ENCODE peak calls at places on chromosomes 16 and 17, in eight cellular contexts. One of them, this sample, is unnamed.

GRCh38 chr16:964696-965395 is 5.9 kb downstream of the LMF1 start:
- DNase-seq in H9: no peak
- DNase-seq in Karpas-422: no peak
- DNase-seq in fibroblast of lung: peak; percentile 47
- DNase-seq in hepatocyte: no peak
- DNase-seq in GM23248: no peak
- DNase-seq in PC-9: peak; percentile 46
- DNase-seq in neuronal stem cell: no peak
- DNase-seq in this sample: no peak

GRCh38 chr17:47884905-47885735 is 10.9 kb upstream of the SP2 start:
- DNase-seq in neuronal stem cell: no peak
- DNase-seq in Karpas-422: no peak
- DNase-seq in fibroblast of lung: no peak
- DNase-seq in GM23248: no peak
- DNase-seq in H9: peak; percentile 57
- DNase-seq in hepatocyte: peak; percentile 57
- DNase-seq in PC-9: peak; percentile 76
- DNase-seq in this sample: no peak

GRCh38 chr16:12539185-12539929 is 264.3 kb downstream of the CPPED1 start:
- DNase-seq in PC-9: no peak
- DNase-seq in Karpas-422: no peak
- DNase-seq in fibroblast of lung: peak; percentile 77
- DNase-seq in hepatocyte: peak; percentile 42
- DNase-seq in neuronal stem cell: no peak
- DNase-seq in H9: no peak
- DNase-seq in GM23248: peak; percentile 74
- DNase-seq in this sample: peak; percentile 60

GRCh38 chr17:72126575-72127486 is 6.0 kb downstream of the SOX9 start:
- DNase-seq in fibroblast of lung: peak; percentile 92
- DNase-seq in neuronal stem cell: no peak
- DNase-seq in GM23248: peak; percentile 88
- DNase-seq in PC-9: peak; percentile 60
- DNase-seq in H9: no peak
- DNase-seq in hepatocyte: peak; percentile 53
- DNase-seq in Karpas-422: no peak
- DNase-seq in this sample: peak; percentile 88

GRCh38 chr16:10525214-10525825 is 55.1 kb downstream of the EMP2 start:
- DNase-seq in GM23248: no peak
- DNase-seq in PC-9: no peak
- DNase-seq in Karpas-422: no peak
- DNase-seq in neuronal stem cell: no peak
- DNase-seq in hepatocyte: no peak
- DNase-seq in H9: no peak
- DNase-seq in fibroblast of lung: no peak
- DNase-seq in this sample: no peak

GRCh38 chr16:85541181-85541580 is 71.9 kb upstream of the GSE1 start:
- DNase-seq in neuronal stem cell: no peak
- DNase-seq in fibroblast of lung: no peak
- DNase-seq in PC-9: no peak
- DNase-seq in H9: no peak
- DNase-seq in GM23248: no peak
- DNase-seq in hepatocyte: no peak
- DNase-seq in Karpas-422: no peak
- DNase-seq in this sample: no peak

GRCh38 chr17:41731836-41732235 is 2.6 kb downstream of the HAP1 start:
- DNase-seq in H9: no peak
- DNase-seq in fibroblast of lung: no peak
- DNase-seq in GM23248: no peak
- DNase-seq in neuronal stem cell: no peak
- DNase-seq in Karpas-422: no peak
- DNase-seq in PC-9: no peak
- DNase-seq in hepatocyte: no peak
- DNase-seq in this sample: no peak

GRCh38 chr17:40350410-40351184 is 13.9 kb downstream of the GJD3 start:
- DNase-seq in PC-9: no peak
- DNase-seq in GM23248: no peak
- DNase-seq in neuronal stem cell: peak; percentile 94
- DNase-seq in H9: no peak
- DNase-seq in Karpas-422: no peak
- DNase-seq in hepatocyte: peak; percentile 66
- DNase-seq in fibroblast of lung: peak; percentile 50
- DNase-seq in this sample: no peak

GRCh38 chr17:39709998-39710964 is 10.4 kb downstream of the ERBB2 start:
- DNase-seq in Karpas-422: no peak
- DNase-seq in neuronal stem cell: no peak
- DNase-seq in PC-9: no peak
- DNase-seq in H9: no peak
- DNase-seq in fibroblast of lung: no peak
- DNase-seq in GM23248: no peak
- DNase-seq in hepatocyte: no peak
- DNase-seq in this sample: no peak

GRCh38 chr17:41284546-41284945 is 9.0 kb downstream of the KRTAP9-7 start:
- DNase-seq in H9: no peak
- DNase-seq in neuronal stem cell: no peak
- DNase-seq in hepatocyte: peak; percentile 0
- DNase-seq in fibroblast of lung: no peak
- DNase-seq in GM23248: no peak
- DNase-seq in PC-9: no peak
- DNase-seq in Karpas-422: no peak
- DNase-seq in this sample: no peak

GRCh38 chr17:36940313-36941264 is 3.3 kb downstream of the LHX1 start:
- DNase-seq in hepatocyte: no peak
- DNase-seq in fibroblast of lung: no peak
- DNase-seq in PC-9: no peak
- DNase-seq in neuronal stem cell: no peak
- DNase-seq in GM23248: no peak
- DNase-seq in Karpas-422: no peak
- DNase-seq in H9: peak; percentile 62
- DNase-seq in this sample: no peak

GRCh38 chr17:36942631-36943125 is 5.4 kb downstream of the LHX1 start:
- DNase-seq in PC-9: no peak
- DNase-seq in H9: peak; percentile 42
- DNase-seq in Karpas-422: no peak
- DNase-seq in fibroblast of lung: no peak
- DNase-seq in GM23248: no peak
- DNase-seq in neuronal stem cell: no peak
- DNase-seq in hepatocyte: peak; percentile 5
- DNase-seq in this sample: no peak

GRCh38 chr17:36942031-36942599 is 4.8 kb downstream of the LHX1 start:
- DNase-seq in PC-9: no peak
- DNase-seq in Karpas-422: no peak
- DNase-seq in neuronal stem cell: no peak
- DNase-seq in hepatocyte: no peak
- DNase-seq in GM23248: no peak
- DNase-seq in fibroblast of lung: no peak
- DNase-seq in H9: peak; percentile 75
- DNase-seq in this sample: no peak

GRCh38 chr17:36939944-36940312 is 2.7 kb downstream of the LHX1 start:
- DNase-seq in GM23248: no peak
- DNase-seq in hepatocyte: no peak
- DNase-seq in Karpas-422: no peak
- DNase-seq in PC-9: no peak
- DNase-seq in neuronal stem cell: no peak
- DNase-seq in fibroblast of lung: no peak
- DNase-seq in H9: peak; percentile 60
- DNase-seq in this sample: no peak

GRCh38 chr17:36941265-36942021 is 4.2 kb downstream of the LHX1 start:
- DNase-seq in GM23248: no peak
- DNase-seq in Karpas-422: no peak
- DNase-seq in neuronal stem cell: no peak
- DNase-seq in H9: peak; percentile 68
- DNase-seq in PC-9: no peak
- DNase-seq in hepatocyte: no peak
- DNase-seq in fibroblast of lung: no peak
- DNase-seq in this sample: no peak
- H3K27me3 ChIP-seq in GM23248: peaks cover 96% of the 10 kb centered on the region
- H3K27me3 ChIP-seq in Karpas-422: no peaks in the 10 kb centered on the region
- H3K27me3 ChIP-seq in neuronal stem cell: peaks cover 92% of the 10 kb centered on the region
- H3K27me3 ChIP-seq in H9: peaks cover 88% of the 10 kb centered on the region
- H3K27me3 ChIP-seq in PC-9: no peaks in the 10 kb centered on the region
- H3K27me3 ChIP-seq in hepatocyte: peaks cover 99% of the 10 kb centered on the region
- H3K27me3 ChIP-seq in fibroblast of lung: peaks cover 92% of the 10 kb centered on the region
- H3K27me3 ChIP-seq in this sample: peaks cover 97% of the 10 kb centered on the region

GRCh38 chr17:53948323-53948722 is 125.6 kb downstream of the KIF2B start:
- DNase-seq in fibroblast of lung: no peak
- DNase-seq in neuronal stem cell: no peak
- DNase-seq in hepatocyte: no peak
- DNase-seq in PC-9: no peak
- DNase-seq in GM23248: no peak
- DNase-seq in Karpas-422: no peak
- DNase-seq in H9: no peak
- DNase-seq in this sample: no peak

GRCh38 chr17:53950207-53950857 is 127.6 kb downstream of the KIF2B start:
- DNase-seq in neuronal stem cell: no peak
- DNase-seq in hepatocyte: peak; percentile 21
- DNase-seq in fibroblast of lung: no peak
- DNase-seq in GM23248: no peak
- DNase-seq in Karpas-422: peak; percentile 48
- DNase-seq in H9: peak; percentile 80
- DNase-seq in PC-9: no peak
- DNase-seq in this sample: no peak

GRCh38 chr17:53949473-53950090 is 126.9 kb downstream of the KIF2B start:
- DNase-seq in PC-9: no peak
- DNase-seq in GM23248: no peak
- DNase-seq in fibroblast of lung: no peak
- DNase-seq in Karpas-422: no peak
- DNase-seq in H9: no peak
- DNase-seq in hepatocyte: no peak
- DNase-seq in neuronal stem cell: no peak
- DNase-seq in this sample: peak; percentile 88

GRCh38 chr17:53950858-53951250 is 128.1 kb downstream of the KIF2B start:
- DNase-seq in GM23248: no peak
- DNase-seq in H9: no peak
- DNase-seq in fibroblast of lung: no peak
- DNase-seq in hepatocyte: no peak
- DNase-seq in neuronal stem cell: no peak
- DNase-seq in PC-9: no peak
- DNase-seq in Karpas-422: no peak
- DNase-seq in this sample: peak; percentile 93
- H3K9me3 ChIP-seq in GM23248: no peaks in the 10 kb centered on the region
- H3K9me3 ChIP-seq in H9: no peaks in the 10 kb centered on the region
- H3K9me3 ChIP-seq in fibroblast of lung: no peaks in the 10 kb centered on the region
- H3K9me3 ChIP-seq in hepatocyte: peaks cover 3% of the 10 kb centered on the region
- H3K9me3 ChIP-seq in neuronal stem cell: no peaks in the 10 kb centered on the region
- H3K9me3 ChIP-seq in PC-9: no peaks in the 10 kb centered on the region
- H3K9me3 ChIP-seq in Karpas-422: peaks cover 55% of the 10 kb centered on the region
- H3K9me3 ChIP-seq in this sample: peaks cover 25% of the 10 kb centered on the region

DNA sequence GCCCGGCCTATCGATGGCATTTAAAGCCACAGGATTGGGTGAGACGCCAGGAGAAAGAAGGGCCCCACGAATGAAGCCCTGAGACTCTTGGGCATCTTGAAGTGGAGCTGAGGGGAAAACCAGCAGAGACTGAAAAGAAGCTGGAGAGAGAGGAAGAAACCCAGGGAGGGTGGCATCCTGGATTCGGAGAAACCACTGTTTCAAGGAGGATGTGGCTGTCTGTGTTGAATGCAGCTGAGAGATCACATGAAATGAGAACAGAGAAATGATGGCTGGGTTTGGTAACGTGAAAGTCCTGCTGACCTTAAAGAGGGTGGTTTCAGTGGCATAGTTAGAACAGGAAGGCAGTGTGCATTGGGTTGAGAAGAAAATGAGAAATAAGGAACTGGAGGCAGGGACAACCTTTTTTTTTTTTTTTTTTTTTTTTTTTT is 3.8 kb downstream of the TNFSF12 start:
- DNase-seq in PC-9: no peak
- DNase-seq in hepatocyte: no peak
- DNase-seq in fibroblast of lung: no peak
- DNase-seq in H9: no peak
- DNase-seq in neuronal stem cell: no peak
- DNase-seq in Karpas-422: no peak
- DNase-seq in GM23248: no peak
- DNase-seq in this sample: no peak
- H3K4me2 ChIP-seq in PC-9: no peak overlapping the region
- H3K4me2 ChIP-seq in hepatocyte: no peak overlapping the region
- H3K4me2 ChIP-seq in fibroblast of lung: no peak overlapping the region
- H3K4me2 ChIP-seq in H9: no peak overlapping the region
- H3K4me2 ChIP-seq in neuronal stem cell: no peak overlapping the region
- H3K4me2 ChIP-seq in Karpas-422: no peak overlapping the region
- H3K4me2 ChIP-seq in GM23248: no peak overlapping the region
- H3K4me2 ChIP-seq in this sample: no peak overlapping the region

GRCh38 chr17:181213-182163 is at the start of gene DOC2B:
- DNase-seq in Karpas-422: no peak
- DNase-seq in PC-9: peak; percentile 30
- DNase-seq in H9: peak; percentile 66
- DNase-seq in GM23248: peak; percentile 76
- DNase-seq in fibroblast of lung: peak; percentile 58
- DNase-seq in neuronal stem cell: peak; percentile 36
- DNase-seq in hepatocyte: peak; percentile 79
- DNase-seq in this sample: peak; percentile 6
- H3K27me3 ChIP-seq in Karpas-422: no peaks in the 10 kb centered on the region
- H3K27me3 ChIP-seq in PC-9: peaks cover 47% of the 10 kb centered on the region
- H3K27me3 ChIP-seq in H9: peaks cover 11% of the 10 kb centered on the region
- H3K27me3 ChIP-seq in GM23248: peaks cover 63% of the 10 kb centered on the region
- H3K27me3 ChIP-seq in fibroblast of lung: peaks cover 19% of the 10 kb centered on the region
- H3K27me3 ChIP-seq in neuronal stem cell: peaks cover 50% of the 10 kb centered on the region
- H3K27me3 ChIP-seq in hepatocyte: peaks cover 83% of the 10 kb centered on the region
- H3K27me3 ChIP-seq in this sample: peaks cover 22% of the 10 kb centered on the region

DNA sequence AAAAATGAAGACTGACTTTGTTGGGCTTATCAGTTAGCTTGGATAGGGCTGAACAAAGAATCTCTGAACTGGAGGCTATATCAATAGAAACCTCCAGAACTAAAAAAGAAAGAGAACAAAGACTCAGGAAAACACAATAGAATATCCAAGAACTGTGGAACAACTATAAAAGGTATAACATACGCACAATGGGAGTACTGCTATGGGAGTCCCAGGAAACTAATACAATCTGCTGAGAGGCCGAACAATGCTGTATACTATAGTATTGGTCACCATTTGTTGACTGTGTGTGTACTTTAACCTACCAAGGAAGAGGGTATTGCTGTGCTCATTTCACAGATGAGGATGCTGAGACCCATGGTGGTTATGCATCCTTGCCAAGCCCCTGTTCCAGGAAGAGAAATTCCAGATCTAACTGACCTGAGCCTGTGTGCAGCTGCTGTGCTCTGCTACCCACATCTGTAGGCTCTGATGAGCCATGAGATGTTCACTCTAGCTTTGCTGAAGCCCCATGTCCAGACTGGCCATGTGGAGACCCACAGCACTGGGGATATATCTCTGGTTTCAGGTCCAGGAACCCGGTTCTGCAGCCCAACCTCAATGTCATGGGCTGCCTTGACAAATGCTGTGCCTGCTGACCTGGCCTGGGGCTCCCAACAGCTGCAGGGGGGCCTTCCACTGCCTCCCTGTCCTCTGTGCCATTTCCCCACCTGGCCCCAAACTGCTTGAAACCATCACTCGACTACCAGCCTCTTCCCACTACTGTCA is 254.3 kb upstream of the TNRC6C start:
- DNase-seq in H9: peak; percentile 14
- DNase-seq in PC-9: no peak
- DNase-seq in neuronal stem cell: no peak
- DNase-seq in Karpas-422: no peak
- DNase-seq in fibroblast of lung: no peak
- DNase-seq in GM23248: no peak
- DNase-seq in hepatocyte: no peak
- DNase-seq in this sample: no peak
- H3K9me3 ChIP-seq in H9: peaks cover 15% of the 10 kb centered on the region
- H3K9me3 ChIP-seq in PC-9: no peaks in the 10 kb centered on the region
- H3K9me3 ChIP-seq in neuronal stem cell: peaks cover 7% of the 10 kb centered on the region
- H3K9me3 ChIP-seq in Karpas-422: peaks cover 2% of the 10 kb centered on the region
- H3K9me3 ChIP-seq in fibroblast of lung: no peaks in the 10 kb centered on the region
- H3K9me3 ChIP-seq in GM23248: no peaks in the 10 kb centered on the region
- H3K9me3 ChIP-seq in hepatocyte: no peaks in the 10 kb centered on the region
- H3K9me3 ChIP-seq in this sample: peaks cover 16% of the 10 kb centered on the region

GRCh38 chr17:73342549-73343167 is 30.9 kb upstream of the CDC42EP4 start:
- DNase-seq in PC-9: no peak
- DNase-seq in hepatocyte: no peak
- DNase-seq in GM23248: peak; percentile 60
- DNase-seq in neuronal stem cell: peak; percentile 56
- DNase-seq in H9: no peak
- DNase-seq in fibroblast of lung: peak; percentile 74
- DNase-seq in Karpas-422: no peak
- DNase-seq in this sample: peak; percentile 55
- H3K4me2 ChIP-seq in PC-9: peak overlapping the region; percentile 9
- H3K4me2 ChIP-seq in hepatocyte: peak overlapping the region; percentile 64
- H3K4me2 ChIP-seq in GM23248: peak overlapping the region; percentile 77
- H3K4me2 ChIP-seq in neuronal stem cell: peak overlapping the region; percentile 42
- H3K4me2 ChIP-seq in H9: peak overlapping the region; percentile 43
- H3K4me2 ChIP-seq in fibroblast of lung: peak overlapping the region; percentile 38
- H3K4me2 ChIP-seq in Karpas-422: no peak overlapping the region
- H3K4me2 ChIP-seq in this sample: peak overlapping the region; percentile 60